ENCODE peak calls at places on chromosomes 13 and 19, in six cellular contexts. W is AG09309, F is mesothelial cell of epicardium, T is AG09319, U is ascending aorta, Y is lower lobe of right lung. M is an unnamed sample.

GRCh38 chr13:26914624-26915023 is 154.0 kb upstream of the GPR12 start:
- DNase-seq in U (no peak), F (no peak), Y (no peak), T (no peak), W (no peak), M (no peak)

GRCh38 chr13:39612023-39612637 is 9.1 kb upstream of the LHFPL6 start:
- DNase-seq in U (no peak), F (peak; percentile 46), T (no peak), W (peak; percentile 52), Y (no peak), M (no peak)

GRCh38 chr13:65461590-65461989 is 1768.5 kb downstream of the PCDH9 start:
- DNase-seq in Y (no peak), F (no peak), T (no peak), W (no peak), U (no peak), M (no peak)

GRCh38 chr13:24784319-24784718 is 20.4 kb downstream of the RNF17 start:
- DNase-seq in U (no peak), Y (no peak), T (no peak), F (no peak), W (no peak), M (no peak)

GRCh38 chr19:46030861-46031550 is 8.2 kb upstream of the PGLYRP1 start:
- DNase-seq in F (no peak), Y (no peak), W (no peak), T (no peak), U (no peak), M (no peak)

GRCh38 chr13:66210677-66211076 is 1019.5 kb downstream of the PCDH9 start:
- DNase-seq in F (no peak), U (no peak), Y (no peak), W (peak; percentile 57), T (peak; percentile 8), M (no peak)

GRCh38 chr19:15934332-15935078 is at the start of gene CYP4F11:
- DNase-seq in T (no peak), U (no peak), W (no peak), F (no peak), Y (peak; percentile 87), M (no peak)

GRCh38 chr13:98599502-98600328 is 22.8 kb upstream of the STK24 start:
- DNase-seq in W (no peak), F (no peak), U (no peak), T (no peak), Y (no peak), M (no peak)

GRCh38 chr13:48493851-48494250 is 39.0 kb downstream of the RCBTB2 start:
- DNase-seq in F (no peak), T (no peak), U (no peak), Y (no peak), W (peak; percentile 33), M (no peak)

GRCh38 chr13:35046587-35046986 is 104.5 kb downstream of the NBEA start:
- DNase-seq in U (no peak), F (no peak), Y (no peak), W (no peak), T (no peak), M (no peak)

GRCh38 chr13:74867460-74867859 is 614.5 kb downstream of the TBC1D4 start:
- DNase-seq in T (no peak), U (no peak), Y (no peak), F (no peak), W (no peak), M (no peak)

GRCh38 chr13:105202384-105202783 is 1333.1 kb downstream of the EFNB2 start:
- DNase-seq in F (no peak), T (no peak), U (no peak), W (no peak), Y (no peak), M (no peak)

GRCh38 chr19:15199652-15200574 is 882 bp downstream of the NOTCH3 start:
- DNase-seq in W (no peak), Y (no peak), U (no peak), F (peak; percentile 65), T (no peak), M (no peak)

GRCh38 chr13:24130134-24130792 is 30.3 kb upstream of the SPATA13 start:
- DNase-seq in U (no peak), F (no peak), W (no peak), Y (no peak), T (no peak), M (no peak)

GRCh38 chr19:43719378-43719868 is 3.5 kb downstream of the IRGC start:
- DNase-seq in F (no peak), Y (no peak), W (no peak), U (no peak), T (no peak), M (no peak)

GRCh38 chr13:35140321-35140720 is 198.3 kb downstream of the NBEA start:
- DNase-seq in U (no peak), W (no peak), F (no peak), Y (no peak), T (no peak), M (no peak)

GRCh38 chr13:100836696-100837095 is 162.1 kb upstream of the TMTC4 start:
- DNase-seq in U (no peak), T (no peak), F (no peak), W (no peak), Y (no peak), M (no peak)

GRCh38 chr19:42030605-42031004 is 36.6 kb upstream of the ATP1A3 start:
- DNase-seq in T (no peak), F (no peak), W (no peak), U (no peak), Y (no peak), M (no peak)

DNA sequence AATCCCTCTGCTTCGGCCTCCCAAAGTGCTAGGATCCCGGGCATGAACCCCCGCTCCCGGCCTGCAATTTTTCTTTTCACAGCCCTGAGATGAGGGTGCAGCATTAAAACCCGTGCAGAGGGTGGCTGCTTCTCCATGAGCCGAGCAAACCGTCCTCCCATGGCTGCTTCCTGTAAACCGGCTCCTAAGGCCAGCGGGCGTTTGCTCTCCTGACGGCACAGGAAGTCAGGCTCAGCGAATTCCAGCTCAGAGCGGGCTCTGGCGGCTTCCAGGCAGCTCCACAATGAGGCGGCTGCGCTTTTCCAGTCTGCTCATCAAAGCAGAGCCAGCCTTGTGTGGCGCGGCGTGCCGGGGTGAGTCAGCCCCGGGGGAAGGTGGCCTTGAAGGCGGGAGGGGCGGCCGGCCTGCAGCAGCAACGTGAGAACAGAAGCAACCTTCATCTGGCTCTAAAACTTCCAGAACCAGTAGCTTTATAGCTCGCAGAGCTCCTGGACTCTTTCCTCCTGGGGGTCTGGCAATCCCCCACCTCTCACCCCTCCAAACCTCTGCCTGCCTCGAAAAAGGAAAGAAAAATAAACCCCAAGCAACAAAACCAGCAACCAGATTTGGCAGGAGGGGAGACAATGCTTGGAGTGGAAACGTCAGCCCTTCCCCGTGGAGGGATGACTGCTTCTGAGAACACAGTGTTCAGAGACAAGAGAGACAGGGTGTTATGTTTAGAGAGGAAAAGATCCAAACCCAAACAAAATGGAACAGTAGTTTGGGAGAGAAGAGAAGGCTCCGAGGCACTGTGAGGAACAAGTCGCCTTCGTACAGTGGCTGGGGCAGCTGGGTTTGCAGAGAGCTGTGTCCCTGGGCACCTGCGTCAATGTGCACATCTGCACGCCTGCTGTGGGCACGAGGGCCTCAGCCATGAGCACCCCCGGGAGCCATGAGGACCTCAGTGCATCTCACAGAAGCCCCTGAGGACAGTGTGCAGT is 67.8 kb downstream of the GADD45B start:
- DNase-seq in W (peak; percentile 89), Y (peak; percentile 91), F (peak; percentile 84), T (peak; percentile 94), U (peak; percentile 87), M (peak; percentile 64)
- TF ChIP-seq CTCF in W (peak; percentile 47), Y (peak; percentile 39), F (no peak), T (peak; percentile 52), U (no peak), M (no peak)

DNA sequence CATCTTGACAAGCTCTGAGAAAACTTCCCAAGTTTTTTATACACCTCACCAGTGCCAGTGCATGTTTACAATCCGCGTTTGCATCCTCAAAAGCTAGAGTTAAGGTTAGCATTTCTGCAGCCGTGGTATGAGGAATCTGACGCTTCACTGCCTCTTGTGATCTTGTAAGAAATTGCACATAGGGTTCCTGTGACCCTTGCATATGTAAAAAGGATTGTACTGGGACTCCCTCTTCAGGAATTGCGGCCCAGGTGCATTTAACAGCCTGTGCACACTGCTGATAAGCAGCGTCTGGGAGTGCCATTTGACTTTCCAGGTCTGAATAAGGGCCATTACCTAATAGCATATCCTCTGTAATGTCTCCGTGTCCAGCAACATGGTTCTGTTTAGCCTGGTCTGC is 15.3 kb downstream of the FPR3 start:
- DNase-seq in T (no peak), F (no peak), U (no peak), W (no peak), Y (no peak), M (no peak)
- TF ChIP-seq CTCF in T (no peak), F (no peak), U (no peak), W (peak; percentile 36), Y (peak; percentile 19), M (no peak)

DNA sequence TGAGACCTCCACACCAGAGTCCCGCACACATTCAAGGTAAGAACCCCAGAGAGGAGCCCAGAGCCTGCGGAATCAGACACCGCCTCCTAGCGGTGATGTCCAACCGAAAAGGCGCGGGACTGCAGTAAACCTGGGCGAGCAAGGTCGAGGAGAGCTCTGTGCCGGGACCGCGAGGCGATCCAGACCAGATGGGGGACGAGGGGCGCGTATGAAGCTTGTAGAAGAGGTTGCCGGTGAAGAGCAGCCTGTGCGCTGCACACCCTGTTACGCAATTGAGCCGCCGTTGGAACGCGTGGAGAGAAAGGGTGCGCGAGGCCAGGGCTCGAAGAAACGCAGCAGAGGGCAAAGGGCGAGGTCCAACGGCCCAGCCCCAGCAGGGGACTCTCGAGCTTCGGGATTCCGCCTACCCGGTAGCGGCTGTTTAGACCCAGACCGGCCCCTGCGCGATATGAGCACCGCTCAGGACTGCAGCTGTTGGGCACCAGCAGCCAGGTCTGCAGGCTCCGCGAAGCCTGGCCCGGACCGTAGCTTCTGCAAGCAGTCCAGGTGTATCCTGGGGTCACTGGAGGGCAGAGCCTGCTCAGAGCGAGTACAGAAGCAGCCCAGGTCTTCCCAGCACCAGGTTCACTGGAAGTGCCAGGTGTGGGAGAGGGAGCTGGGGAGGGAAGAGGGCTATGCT is 65.9 kb upstream of the ZNF599 start:
- DNase-seq in W (no peak), U (no peak), Y (no peak), T (no peak), F (no peak), M (no peak)
- TF ChIP-seq CTCF in W (peak; percentile 44), U (no peak), Y (peak; percentile 41), T (peak; percentile 26), F (peak; percentile 50), M (no peak)

GRCh38 chr19:20171285-20171684 is 4.3 kb downstream of the ZNF486 start:
- DNase-seq in W (no peak), F (no peak), Y (no peak), U (no peak), T (no peak), M (no peak)
- TF ChIP-seq CTCF in W (no peak), F (no peak), Y (no peak), U (no peak), T (no peak), M (no peak)

M was measured in natural killer cell.